ENCODE peak calls at places on chromosomes 3 and 15, in ten cellular contexts. O is A549, D is upper lobe of right lung, F is mammary epithelial cell, W is IMR-90, P is OCI-LY7, X is fibroblast of lung, T is heart left ventricle, G is kidney epithelial cell, S is astrocyte. L is an unnamed sample.

GRCh38 chr15:62641782-62642181 is 400.8 kb upstream of the TPM1 start:
- DNase-seq in S (no peak), T (no peak), W (no peak), P (no peak), F (no peak), O (no peak), X (no peak), D (no peak), G (no peak), L (no peak)

GRCh38 chr3:127172670-127173515 is 20.0 kb upstream of the PRR23E start:
- DNase-seq in D (peak), S (peak), O (no peak), F (no peak), X (peak), G (peak), T (no peak), W (peak), P (no peak), L (peak)

GRCh38 chr15:64614519-64614918 is 154.1 kb downstream of the ZNF609 start:
- DNase-seq in F (no peak), G (no peak), O (no peak), D (no peak), X (no peak), T (no peak), P (no peak), S (no peak), W (no peak), L (no peak)

GRCh38 chr15:47801522-47801921 is 84.2 kb downstream of the SEMA6D start:
- DNase-seq in F (peak), S (no peak), D (no peak), O (no peak), W (no peak), P (no peak), T (no peak), X (no peak), G (no peak), L (no peak)

GRCh38 chr3:194592798-194593752 is 40.1 kb downstream of the TMEM44 start:
- DNase-seq in W (peak), G (peak), F (peak), P (peak), S (peak), D (no peak), X (peak), T (no peak), O (peak), L (peak)

GRCh38 chr3:73228425-73228824 is 167.0 kb downstream of the EBLN2 start:
- DNase-seq in G (no peak), D (no peak), X (no peak), O (no peak), T (no peak), W (no peak), S (peak), P (no peak), F (peak), L (no peak)

GRCh38 chr15:98433856-98434255 is 214.5 kb upstream of the IGF1R start:
- DNase-seq in O (no peak), D (no peak), P (no peak), T (no peak), X (no peak), S (no peak), F (no peak), G (no peak), W (no peak), L (no peak)

GRCh38 chr3:134326760-134327593 is 47.3 kb downstream of the AMOTL2 start:
- DNase-seq in S (peak), D (no peak), W (peak), G (peak), T (no peak), F (peak), O (peak), X (peak), P (no peak), L (peak)

GRCh38 chr3:48042071-48042760 is 26.0 kb upstream of the MAP4 start:
- DNase-seq in W (peak), X (peak), D (no peak), O (no peak), F (peak), P (no peak), G (no peak), S (peak), T (no peak), L (peak)

GRCh38 chr3:188051801-188052228 is 102.1 kb upstream of the LPP start:
- DNase-seq in T (peak), F (no peak), P (no peak), D (no peak), X (peak), W (no peak), O (no peak), G (no peak), S (peak), L (peak)

GRCh38 chr3:194124221-194124620 is 11.7 kb upstream of the HES1 start:
- DNase-seq in S (no peak), O (no peak), P (no peak), D (no peak), T (no peak), G (no peak), F (no peak), X (no peak), W (no peak), L (no peak)

GRCh38 chr3:122230174-122230573 is 46.7 kb downstream of the CASR start:
- DNase-seq in G (no peak), P (no peak), X (no peak), S (no peak), O (no peak), D (no peak), F (no peak), W (no peak), T (no peak), L (no peak)

GRCh38 chr3:88807471-88808090 is 299.8 kb upstream of the EPHA3 start:
- DNase-seq in T (no peak), S (peak), O (no peak), F (peak), W (peak), D (no peak), G (peak), P (no peak), X (peak), L (peak)

GRCh38 chr15:64216722-64217428 is 54.1 kb upstream of the PPIB start:
- DNase-seq in W (no peak), S (no peak), G (no peak), O (no peak), F (no peak), P (no peak), X (peak), T (no peak), D (no peak), L (peak)

GRCh38 chr3:171950373-171950772 is 89.0 kb upstream of the FNDC3B start:
- DNase-seq in D (no peak), W (peak), O (no peak), T (no peak), X (peak), P (no peak), S (peak), G (no peak), F (peak), L (peak)

GRCh38 chr3:144677118-144677517 is 705.5 kb downstream of the DIPK2A start:
- DNase-seq in F (no peak), X (no peak), T (no peak), S (peak), D (no peak), P (no peak), O (no peak), G (no peak), W (peak), L (peak)

GRCh38 chr15:61528590-61528929 is 299.5 kb upstream of the RORA start:
- DNase-seq in O (no peak), G (no peak), F (no peak), W (no peak), D (no peak), S (no peak), T (no peak), P (no peak), X (no peak), L (no peak)

GRCh38 chr3:123336441-123336851 is 112.4 kb downstream of the ADCY5 start:
- DNase-seq in P (no peak), T (peak), W (no peak), S (no peak), D (peak), F (no peak), G (no peak), X (no peak), O (no peak), L (no peak)

GRCh38 chr3:12473503-12473902 is 10.8 kb upstream of the TSEN2 start:
- DNase-seq in W (no peak), T (no peak), S (no peak), G (no peak), O (no peak), X (no peak), F (no peak), D (no peak), P (no peak), L (no peak)

GRCh38 chr3:59374812-59375211 is 325.0 kb upstream of the CFAP20DC start:
- DNase-seq in O (no peak), S (no peak), P (peak), D (no peak), T (no peak), G (no peak), W (no peak), F (no peak), X (no peak), L (no peak)

GRCh38 chr3:52385157-52385556 is 59.7 kb downstream of the SEMA3G start:
- DNase-seq in T (no peak), G (peak), S (peak), P (peak), O (peak), W (peak), F (no peak), X (peak), D (no peak), L (peak)

GRCh38 chr3:53074761-53075742 is 29.2 kb upstream of the SFMBT1 start:
- DNase-seq in D (peak), S (no peak), X (no peak), T (no peak), G (no peak), W (no peak), F (no peak), O (no peak), P (no peak), L (no peak)

GRCh38 chr3:152841131-152841530 is 6.2 kb downstream of the P2RY1 start:
- DNase-seq in D (no peak), W (no peak), X (no peak), P (no peak), S (peak), G (no peak), F (no peak), O (no peak), T (no peak), L (peak)

GRCh38 chr3:42510325-42510724 is 7.9 kb downstream of the VIPR1 start:
- DNase-seq in O (no peak), G (no peak), X (no peak), T (no peak), F (no peak), P (no peak), W (no peak), S (no peak), D (no peak), L (no peak)

GRCh38 chr3:137990427-137990826 is 19.5 kb upstream of the CLDN18 start:
- DNase-seq in G (no peak), W (no peak), D (no peak), F (peak), O (no peak), P (no peak), X (no peak), S (no peak), T (no peak), L (no peak)

GRCh38 chr15:39432007-39432406 is 148.9 kb upstream of the THBS1 start:
- DNase-seq in P (no peak), W (no peak), O (no peak), D (no peak), T (no peak), S (no peak), G (no peak), X (no peak), F (no peak), L (no peak)

GRCh38 chr15:66269326-66270090 is 16.0 kb upstream of the MEGF11 start:
- DNase-seq in D (no peak), P (no peak), S (peak), W (peak), T (no peak), O (peak), F (peak), X (peak), G (peak), L (peak)

GRCh38 chr3:178263236-178263916 is 272.9 kb upstream of the KCNMB2 start:
- DNase-seq in X (no peak), F (no peak), S (no peak), O (no peak), D (no peak), T (no peak), G (no peak), P (no peak), W (no peak), L (peak)

GRCh38 chr3:16183601-16184270 is 9.3 kb downstream of the GALNT15 start:
- DNase-seq in X (peak), P (no peak), G (peak), W (peak), S (peak), O (peak), T (no peak), F (peak), D (no peak), L (peak)

GRCh38 chr3:152419748-152420147 is 151.0 kb downstream of the MBNL1 start:
- DNase-seq in P (no peak), X (no peak), D (no peak), F (no peak), T (no peak), O (no peak), W (no peak), G (no peak), S (no peak), L (no peak)

GRCh38 chr15:101276501-101277037 is 716 bp downstream of the SELENOS start:
- DNase-seq in D (no peak), T (no peak), F (peak), W (peak), X (peak), G (no peak), P (peak), O (peak), S (peak), L (peak)

GRCh38 chr3:2153047-2153446 is 54.4 kb downstream of the CNTN4 start:
- DNase-seq in P (no peak), O (no peak), W (no peak), F (no peak), T (no peak), X (no peak), S (no peak), G (no peak), D (no peak), L (no peak)

GRCh38 chr3:2150576-2150975 is 51.9 kb downstream of the CNTN4 start:
- DNase-seq in G (no peak), D (no peak), X (no peak), T (no peak), S (peak), O (no peak), F (no peak), P (no peak), W (no peak), L (no peak)

GRCh38 chr3:2156244-2156847 is 57.7 kb downstream of the CNTN4 start:
- DNase-seq in F (no peak), T (no peak), O (peak), W (no peak), G (no peak), D (peak), S (no peak), X (no peak), P (no peak), L (peak)

GRCh38 chr3:2158828-2159227 is 60.2 kb downstream of the CNTN4 start:
- DNase-seq in S (no peak), P (no peak), T (no peak), D (no peak), G (no peak), O (no peak), W (no peak), X (no peak), F (no peak), L (no peak)

GRCh38 chr3:2154596-2154995 is 55.9 kb downstream of the CNTN4 start:
- DNase-seq in W (no peak), F (no peak), P (no peak), X (no peak), T (no peak), O (no peak), G (no peak), S (no peak), D (no peak), L (no peak)
- TF ChIP-seq CTCF in W (no peak), F (no peak), P (no peak), X (no peak), T (no peak), O (no peak), G (no peak), S (no peak), D (no peak), L (no peak)

GRCh38 chr15:36609793-36610192 is 30.4 kb downstream of the CDIN1 start:
- DNase-seq in W (no peak), X (no peak), G (no peak), P (no peak), S (no peak), D (no peak), F (no peak), O (no peak), T (no peak), L (no peak)
- H3K4me3 ChIP-seq in W (no peak), X (no peak), G (no peak), P (no peak), S (no peak), D (no peak), F (no peak), O (no peak), T (no peak), L (no peak)

DNA sequence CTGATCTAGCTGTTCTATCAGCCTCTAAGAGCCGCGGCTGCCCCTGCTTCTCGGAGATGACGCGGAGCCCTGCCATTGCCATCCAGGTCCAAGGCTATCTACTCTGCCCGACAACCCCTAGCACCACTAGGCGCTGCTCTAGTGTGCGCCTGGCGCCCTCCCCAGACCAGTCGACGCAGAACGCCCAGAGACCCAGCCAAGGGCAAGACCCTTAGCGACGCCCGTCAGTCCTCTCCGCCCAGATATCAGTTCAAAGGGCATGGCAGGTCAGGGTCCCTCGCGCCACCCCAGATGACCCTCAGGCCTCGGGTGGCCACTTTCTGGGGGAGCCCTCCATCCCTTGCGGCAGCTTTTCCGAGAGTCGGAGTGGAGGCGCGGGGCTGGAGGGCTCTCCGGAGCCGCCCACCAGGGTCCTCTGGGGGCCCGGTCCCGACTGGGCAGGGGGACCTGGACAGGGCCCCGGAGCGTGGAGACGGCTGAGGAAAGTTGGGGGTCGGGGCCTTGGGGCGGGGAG is 371 bp upstream of the CLSTN2 start:
- DNase-seq in F (peak), O (peak), X (peak), G (peak), W (no peak), T (peak), P (no peak), S (peak), D (peak), L (peak)
- TF ChIP-seq CTCF in F (no peak), O (no peak), X (no peak), G (peak), W (no peak), T (peak), P (no peak), S (peak), D (no peak), L (peak)

DNA sequence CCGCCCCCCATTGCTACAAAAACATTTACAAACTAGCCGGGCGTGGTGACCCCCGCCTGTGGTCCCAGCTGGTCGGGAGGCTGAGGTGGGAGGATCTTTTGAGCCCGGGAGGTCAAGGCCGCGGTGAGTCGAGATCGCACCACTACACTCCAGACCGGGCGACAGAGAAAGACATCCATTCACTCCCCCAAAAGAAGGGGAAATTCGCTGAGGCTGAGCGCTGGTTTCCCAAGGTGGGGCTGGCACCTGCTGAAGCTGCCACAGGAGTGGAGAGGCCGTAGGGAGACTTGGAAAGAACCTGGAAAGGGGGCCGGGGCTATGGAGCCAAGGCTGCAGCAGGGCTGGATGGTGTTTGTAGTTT is 735 bp upstream of the CRTC3 start:
- DNase-seq in O (no peak), T (no peak), P (no peak), F (no peak), D (no peak), W (no peak), X (no peak), S (no peak), G (no peak), L (no peak)
- H3K4me3 ChIP-seq in O (peak), T (peak), P (no peak), F (no peak), D (peak), W (peak), X (no peak), S (no peak), G (peak), L (peak)

GRCh38 chr15:78424673-78425072 is 13.3 kb upstream of the IREB2 start:
- DNase-seq in O (no peak), X (no peak), G (no peak), F (no peak), P (no peak), W (no peak), T (no peak), S (no peak), D (no peak), L (no peak)

GRCh38 chr15:78420766-78421165 is 17.2 kb upstream of the IREB2 start:
- DNase-seq in W (no peak), P (no peak), S (no peak), F (no peak), O (no peak), T (no peak), G (no peak), D (no peak), X (no peak), L (no peak)

GRCh38 chr15:78420220-78420619 is 17.8 kb upstream of the IREB2 start:
- DNase-seq in G (no peak), X (no peak), T (no peak), F (no peak), D (no peak), S (no peak), O (no peak), P (no peak), W (no peak), L (no peak)

GRCh38 chr15:78421241-78421994 is 16.6 kb upstream of the IREB2 start:
- DNase-seq in O (no peak), F (no peak), W (no peak), D (no peak), P (no peak), S (no peak), X (no peak), G (no peak), T (no peak), L (no peak)

GRCh38 chr15:78422571-78423340 is 15.3 kb upstream of the IREB2 start:
- DNase-seq in F (peak), O (peak), D (peak), G (peak), P (peak), S (peak), X (peak), W (peak), T (peak), L (peak)
- TF ChIP-seq CTCF in F (peak), O (peak), D (peak), G (peak), P (peak), S (peak), X (peak), W (peak), T (peak), L (peak)